ENCODE peak calls at places on chromosomes 4 and X, in seven cellular contexts. One of them, this sample, is unnamed.

GRCh38 chr4:2288051-2288541 is 26.2 kb upstream of the MXD4 start:
- DNase-seq in CD14-positive monocyte: no peak
- DNase-seq in NCI-H1436 treated with DMSO at 0.1 percent for 48 hours: no peak
- DNase-seq in pancreas: peak; percentile 55
- DNase-seq in HFF-Myc: no peak
- DNase-seq in foreskin keratinocyte: no peak
- DNase-seq in substantia nigra: no peak
- DNase-seq in this sample: no peak

GRCh38 chr4:176779421-176779820 is 13.3 kb downstream of the VEGFC start:
- DNase-seq in NCI-H1436 treated with DMSO at 0.1 percent for 48 hours: no peak
- DNase-seq in pancreas: no peak
- DNase-seq in CD14-positive monocyte: no peak
- DNase-seq in foreskin keratinocyte: no peak
- DNase-seq in substantia nigra: no peak
- DNase-seq in HFF-Myc: no peak
- DNase-seq in this sample: no peak

GRCh38 chrX:107656965-107657364 is 28.7 kb downstream of the PRPS1 start:
- DNase-seq in NCI-H1436 treated with DMSO at 0.1 percent for 48 hours: no peak
- DNase-seq in pancreas: no peak
- DNase-seq in CD14-positive monocyte: no peak
- DNase-seq in substantia nigra: no peak
- DNase-seq in HFF-Myc: no peak
- DNase-seq in foreskin keratinocyte: no peak
- DNase-seq in this sample: no peak

GRCh38 chr4:102780476-102781144 is 19.8 kb upstream of the MANBA start:
- DNase-seq in substantia nigra: no peak
- DNase-seq in HFF-Myc: no peak
- DNase-seq in NCI-H1436 treated with DMSO at 0.1 percent for 48 hours: no peak
- DNase-seq in foreskin keratinocyte: peak; percentile 89
- DNase-seq in pancreas: no peak
- DNase-seq in CD14-positive monocyte: peak; percentile 54
- DNase-seq in this sample: no peak

GRCh38 chrX:150032742-150033141 is 94.5 kb upstream of the EOLA2 start:
- DNase-seq in foreskin keratinocyte: peak; percentile 46
- DNase-seq in pancreas: no peak
- DNase-seq in CD14-positive monocyte: no peak
- DNase-seq in substantia nigra: no peak
- DNase-seq in HFF-Myc: peak; percentile 51
- DNase-seq in NCI-H1436 treated with DMSO at 0.1 percent for 48 hours: no peak
- DNase-seq in this sample: no peak

GRCh38 chr4:108118505-108118904 is 50.2 kb downstream of the LEF1 start:
- DNase-seq in HFF-Myc: no peak
- DNase-seq in NCI-H1436 treated with DMSO at 0.1 percent for 48 hours: peak; percentile 92
- DNase-seq in CD14-positive monocyte: no peak
- DNase-seq in substantia nigra: no peak
- DNase-seq in pancreas: no peak
- DNase-seq in foreskin keratinocyte: peak; percentile 16
- DNase-seq in this sample: no peak

GRCh38 chr4:76781698-76782595 is 116.0 kb downstream of the SOWAHB start:
- DNase-seq in HFF-Myc: peak; percentile 99
- DNase-seq in CD14-positive monocyte: no peak
- DNase-seq in foreskin keratinocyte: peak; percentile 98
- DNase-seq in NCI-H1436 treated with DMSO at 0.1 percent for 48 hours: no peak
- DNase-seq in substantia nigra: no peak
- DNase-seq in pancreas: no peak
- DNase-seq in this sample: no peak

GRCh38 chr4:9600246-9600645 is 156.0 kb downstream of the DEFB131A start:
- DNase-seq in pancreas: no peak
- DNase-seq in foreskin keratinocyte: no peak
- DNase-seq in CD14-positive monocyte: no peak
- DNase-seq in NCI-H1436 treated with DMSO at 0.1 percent for 48 hours: no peak
- DNase-seq in HFF-Myc: no peak
- DNase-seq in substantia nigra: no peak
- DNase-seq in this sample: no peak

GRCh38 chr4:94690851-94691254 is 66.9 kb upstream of the BMPR1B start:
- DNase-seq in CD14-positive monocyte: no peak
- DNase-seq in substantia nigra: no peak
- DNase-seq in HFF-Myc: no peak
- DNase-seq in pancreas: no peak
- DNase-seq in NCI-H1436 treated with DMSO at 0.1 percent for 48 hours: no peak
- DNase-seq in foreskin keratinocyte: no peak
- DNase-seq in this sample: no peak

GRCh38 chrX:25810202-25810601 is 327.9 kb upstream of the MAGEB18 start:
- DNase-seq in NCI-H1436 treated with DMSO at 0.1 percent for 48 hours: no peak
- DNase-seq in HFF-Myc: no peak
- DNase-seq in foreskin keratinocyte: peak; percentile 4
- DNase-seq in substantia nigra: no peak
- DNase-seq in pancreas: no peak
- DNase-seq in CD14-positive monocyte: no peak
- DNase-seq in this sample: no peak

GRCh38 chr4:948101-948935 is 16.1 kb downstream of the TMEM175 start:
- DNase-seq in foreskin keratinocyte: no peak
- DNase-seq in NCI-H1436 treated with DMSO at 0.1 percent for 48 hours: no peak
- DNase-seq in substantia nigra: no peak
- DNase-seq in pancreas: peak; percentile 68
- DNase-seq in CD14-positive monocyte: peak; percentile 38
- DNase-seq in HFF-Myc: no peak
- DNase-seq in this sample: no peak

GRCh38 chrX:8345473-8345872 is 119.2 kb upstream of the VCX3B start:
- DNase-seq in CD14-positive monocyte: no peak
- DNase-seq in NCI-H1436 treated with DMSO at 0.1 percent for 48 hours: no peak
- DNase-seq in substantia nigra: no peak
- DNase-seq in HFF-Myc: no peak
- DNase-seq in foreskin keratinocyte: peak; percentile 57
- DNase-seq in pancreas: no peak
- DNase-seq in this sample: no peak

GRCh38 chr4:158599150-158599549 is 72.5 kb downstream of the C4orf46 start:
- DNase-seq in foreskin keratinocyte: no peak
- DNase-seq in substantia nigra: no peak
- DNase-seq in NCI-H1436 treated with DMSO at 0.1 percent for 48 hours: no peak
- DNase-seq in HFF-Myc: no peak
- DNase-seq in pancreas: no peak
- DNase-seq in CD14-positive monocyte: no peak
- DNase-seq in this sample: peak; percentile 57

GRCh38 chrX:110745288-110745687 is 50.3 kb downstream of the CHRDL1 start:
- DNase-seq in substantia nigra: no peak
- DNase-seq in foreskin keratinocyte: no peak
- DNase-seq in HFF-Myc: no peak
- DNase-seq in pancreas: no peak
- DNase-seq in CD14-positive monocyte: no peak
- DNase-seq in NCI-H1436 treated with DMSO at 0.1 percent for 48 hours: no peak
- DNase-seq in this sample: no peak

GRCh38 chr4:114136067-114136466 is 156.6 kb upstream of the ARSJ start:
- DNase-seq in pancreas: no peak
- DNase-seq in HFF-Myc: no peak
- DNase-seq in CD14-positive monocyte: no peak
- DNase-seq in foreskin keratinocyte: no peak
- DNase-seq in NCI-H1436 treated with DMSO at 0.1 percent for 48 hours: no peak
- DNase-seq in substantia nigra: no peak
- DNase-seq in this sample: no peak

GRCh38 chrX:53261573-53261972 is 19.8 kb downstream of the IQSEC2 start:
- DNase-seq in foreskin keratinocyte: no peak
- DNase-seq in CD14-positive monocyte: no peak
- DNase-seq in NCI-H1436 treated with DMSO at 0.1 percent for 48 hours: no peak
- DNase-seq in pancreas: no peak
- DNase-seq in HFF-Myc: no peak
- DNase-seq in substantia nigra: no peak
- DNase-seq in this sample: no peak

GRCh38 chr4:183659919-183660318 is 826 bp downstream of the TRAPPC11 start:
- DNase-seq in NCI-H1436 treated with DMSO at 0.1 percent for 48 hours: no peak
- DNase-seq in foreskin keratinocyte: no peak
- DNase-seq in HFF-Myc: no peak
- DNase-seq in CD14-positive monocyte: no peak
- DNase-seq in pancreas: no peak
- DNase-seq in substantia nigra: no peak
- DNase-seq in this sample: no peak

GRCh38 chr4:119233750-119234149 is 21.2 kb downstream of the USP53 start:
- DNase-seq in pancreas: no peak
- DNase-seq in substantia nigra: no peak
- DNase-seq in HFF-Myc: no peak
- DNase-seq in NCI-H1436 treated with DMSO at 0.1 percent for 48 hours: no peak
- DNase-seq in CD14-positive monocyte: no peak
- DNase-seq in foreskin keratinocyte: no peak
- DNase-seq in this sample: no peak

GRCh38 chr4:82045267-82045666 is 328.5 kb downstream of the HNRNPD start:
- DNase-seq in HFF-Myc: no peak
- DNase-seq in substantia nigra: no peak
- DNase-seq in foreskin keratinocyte: no peak
- DNase-seq in CD14-positive monocyte: no peak
- DNase-seq in NCI-H1436 treated with DMSO at 0.1 percent for 48 hours: no peak
- DNase-seq in pancreas: no peak
- DNase-seq in this sample: no peak

GRCh38 chrX:9906919-9907318 is 60.2 kb upstream of the CLDN34 start:
- DNase-seq in HFF-Myc: no peak
- DNase-seq in pancreas: no peak
- DNase-seq in substantia nigra: no peak
- DNase-seq in foreskin keratinocyte: peak; percentile 58
- DNase-seq in NCI-H1436 treated with DMSO at 0.1 percent for 48 hours: no peak
- DNase-seq in CD14-positive monocyte: no peak
- DNase-seq in this sample: no peak

GRCh38 chr4:145909331-145909730 is 29.3 kb downstream of the ZNF827 start:
- DNase-seq in HFF-Myc: no peak
- DNase-seq in pancreas: no peak
- DNase-seq in CD14-positive monocyte: no peak
- DNase-seq in foreskin keratinocyte: no peak
- DNase-seq in substantia nigra: no peak
- DNase-seq in NCI-H1436 treated with DMSO at 0.1 percent for 48 hours: no peak
- DNase-seq in this sample: no peak

GRCh38 chr4:145930592-145930991 is 8.0 kb downstream of the ZNF827 start:
- DNase-seq in substantia nigra: no peak
- DNase-seq in NCI-H1436 treated with DMSO at 0.1 percent for 48 hours: no peak
- DNase-seq in CD14-positive monocyte: no peak
- DNase-seq in HFF-Myc: no peak
- DNase-seq in pancreas: no peak
- DNase-seq in foreskin keratinocyte: no peak
- DNase-seq in this sample: no peak

GRCh38 chr4:81531410-81531809 is 59.7 kb upstream of the RASGEF1B start:
- DNase-seq in substantia nigra: no peak
- DNase-seq in foreskin keratinocyte: no peak
- DNase-seq in NCI-H1436 treated with DMSO at 0.1 percent for 48 hours: no peak
- DNase-seq in CD14-positive monocyte: no peak
- DNase-seq in HFF-Myc: no peak
- DNase-seq in pancreas: no peak
- DNase-seq in this sample: no peak

GRCh38 chrX:51893931-51894696 is 691 bp downstream of the MAGED1 start:
- DNase-seq in substantia nigra: peak; percentile 2
- DNase-seq in NCI-H1436 treated with DMSO at 0.1 percent for 48 hours: no peak
- DNase-seq in pancreas: no peak
- DNase-seq in HFF-Myc: no peak
- DNase-seq in CD14-positive monocyte: no peak
- DNase-seq in foreskin keratinocyte: peak; percentile 3
- DNase-seq in this sample: no peak

GRCh38 chrX:2485789-2486345 is 14.9 kb downstream of the DHRSX start:
- DNase-seq in pancreas: no peak
- DNase-seq in HFF-Myc: no peak
- DNase-seq in substantia nigra: no peak
- DNase-seq in foreskin keratinocyte: no peak
- DNase-seq in NCI-H1436 treated with DMSO at 0.1 percent for 48 hours: no peak
- DNase-seq in CD14-positive monocyte: no peak
- DNase-seq in this sample: no peak

GRCh38 chr4:137994858-137995257 is 247.3 kb downstream of the SLC7A11 start:
- DNase-seq in foreskin keratinocyte: no peak
- DNase-seq in HFF-Myc: no peak
- DNase-seq in pancreas: no peak
- DNase-seq in CD14-positive monocyte: no peak
- DNase-seq in substantia nigra: no peak
- DNase-seq in NCI-H1436 treated with DMSO at 0.1 percent for 48 hours: no peak
- DNase-seq in this sample: no peak

GRCh38 chrX:136295380-136295779 is 5.4 kb upstream of the ADGRG4 start:
- DNase-seq in pancreas: no peak
- DNase-seq in CD14-positive monocyte: no peak
- DNase-seq in NCI-H1436 treated with DMSO at 0.1 percent for 48 hours: no peak
- DNase-seq in foreskin keratinocyte: no peak
- DNase-seq in HFF-Myc: no peak
- DNase-seq in substantia nigra: no peak
- DNase-seq in this sample: no peak

GRCh38 chr4:128465523-128465922 is 177.9 kb upstream of the PGRMC2 start:
- DNase-seq in pancreas: no peak
- DNase-seq in substantia nigra: no peak
- DNase-seq in CD14-positive monocyte: no peak
- DNase-seq in NCI-H1436 treated with DMSO at 0.1 percent for 48 hours: no peak
- DNase-seq in HFF-Myc: no peak
- DNase-seq in foreskin keratinocyte: no peak
- DNase-seq in this sample: no peak

GRCh38 chr4:123937612-123938011 is 541.0 kb downstream of the SPRY1 start:
- DNase-seq in pancreas: no peak
- DNase-seq in NCI-H1436 treated with DMSO at 0.1 percent for 48 hours: no peak
- DNase-seq in substantia nigra: no peak
- DNase-seq in foreskin keratinocyte: no peak
- DNase-seq in HFF-Myc: no peak
- DNase-seq in CD14-positive monocyte: no peak
- DNase-seq in this sample: no peak

GRCh38 chrX:153708415-153708814 is 15.8 kb downstream of the BCAP31 start:
- DNase-seq in NCI-H1436 treated with DMSO at 0.1 percent for 48 hours: peak; percentile 5
- DNase-seq in pancreas: peak; percentile 90
- DNase-seq in HFF-Myc: peak; percentile 36
- DNase-seq in CD14-positive monocyte: peak; percentile 76
- DNase-seq in substantia nigra: peak; percentile 57
- DNase-seq in foreskin keratinocyte: peak; percentile 72
- DNase-seq in this sample: no peak

GRCh38 chr4:77264826-77265225 is 107.8 kb downstream of the CCNG2 start:
- DNase-seq in pancreas: no peak
- DNase-seq in NCI-H1436 treated with DMSO at 0.1 percent for 48 hours: no peak
- DNase-seq in substantia nigra: no peak
- DNase-seq in CD14-positive monocyte: no peak
- DNase-seq in HFF-Myc: no peak
- DNase-seq in foreskin keratinocyte: no peak
- DNase-seq in this sample: no peak

GRCh38 chrX:29687687-29688086 is 527.7 kb upstream of the MAGEB2 start:
- DNase-seq in substantia nigra: no peak
- DNase-seq in pancreas: no peak
- DNase-seq in NCI-H1436 treated with DMSO at 0.1 percent for 48 hours: no peak
- DNase-seq in HFF-Myc: no peak
- DNase-seq in CD14-positive monocyte: no peak
- DNase-seq in foreskin keratinocyte: no peak
- DNase-seq in this sample: no peak

GRCh38 chr4:17285747-17286146 is 226.1 kb downstream of the QDPR start:
- DNase-seq in substantia nigra: no peak
- DNase-seq in NCI-H1436 treated with DMSO at 0.1 percent for 48 hours: no peak
- DNase-seq in HFF-Myc: no peak
- DNase-seq in foreskin keratinocyte: no peak
- DNase-seq in CD14-positive monocyte: no peak
- DNase-seq in pancreas: no peak
- DNase-seq in this sample: no peak

GRCh38 chr4:70280567-70280966 is 38.2 kb downstream of the CSN3 start:
- DNase-seq in NCI-H1436 treated with DMSO at 0.1 percent for 48 hours: no peak
- DNase-seq in CD14-positive monocyte: no peak
- DNase-seq in foreskin keratinocyte: no peak
- DNase-seq in pancreas: no peak
- DNase-seq in HFF-Myc: no peak
- DNase-seq in substantia nigra: no peak
- DNase-seq in this sample: no peak

GRCh38 chrX:13498220-13498619 is 71.2 kb upstream of the EGFL6 start:
- DNase-seq in NCI-H1436 treated with DMSO at 0.1 percent for 48 hours: no peak
- DNase-seq in foreskin keratinocyte: no peak
- DNase-seq in pancreas: no peak
- DNase-seq in substantia nigra: no peak
- DNase-seq in CD14-positive monocyte: no peak
- DNase-seq in HFF-Myc: no peak
- DNase-seq in this sample: no peak

GRCh38 chrX:97109730-97110129 is 226.0 kb downstream of the RPA4 start:
- DNase-seq in NCI-H1436 treated with DMSO at 0.1 percent for 48 hours: no peak
- DNase-seq in HFF-Myc: no peak
- DNase-seq in pancreas: no peak
- DNase-seq in CD14-positive monocyte: no peak
- DNase-seq in substantia nigra: no peak
- DNase-seq in foreskin keratinocyte: no peak
- DNase-seq in this sample: no peak

GRCh38 chrX:24859211-24859841 is 156.4 kb downstream of the ARX start:
- DNase-seq in pancreas: no peak
- DNase-seq in NCI-H1436 treated with DMSO at 0.1 percent for 48 hours: no peak
- DNase-seq in CD14-positive monocyte: no peak
- DNase-seq in substantia nigra: no peak
- DNase-seq in HFF-Myc: no peak
- DNase-seq in foreskin keratinocyte: no peak
- DNase-seq in this sample: no peak